ENCODE peak calls at places on chromosome 7, in five cellular contexts. One of them, this sample, is unnamed.

GRCh38 chr7:99605527-99605926 is 7.5 kb downstream of the TMEM225B start:
- DNase-seq in NCI-H774: no peak
- DNase-seq in psoas muscle: no peak
- DNase-seq in NCI-H2081: no peak
- DNase-seq in NB4: no peak
- DNase-seq in this sample: no peak

GRCh38 chr7:131249003-131249402 is 78.7 kb upstream of the MKLN1 start:
- DNase-seq in NB4: no peak
- DNase-seq in psoas muscle: peak
- DNase-seq in NCI-H2081: no peak
- DNase-seq in NCI-H774: no peak
- DNase-seq in this sample: no peak

GRCh38 chr7:22474645-22475044 is 25.3 kb downstream of the STEAP1B start:
- DNase-seq in NCI-H774: no peak
- DNase-seq in NB4: no peak
- DNase-seq in psoas muscle: no peak
- DNase-seq in NCI-H2081: no peak
- DNase-seq in this sample: no peak

GRCh38 chr7:156892086-156892800 is 740 bp downstream of the LMBR1 start:
- DNase-seq in NCI-H2081: peak
- DNase-seq in psoas muscle: peak
- DNase-seq in NB4: peak
- DNase-seq in NCI-H774: peak
- DNase-seq in this sample: no peak

GRCh38 chr7:88262562-88262961 is 42.7 kb upstream of the SRI start:
- DNase-seq in NCI-H774: no peak
- DNase-seq in NB4: no peak
- DNase-seq in NCI-H2081: no peak
- DNase-seq in psoas muscle: no peak
- DNase-seq in this sample: no peak

GRCh38 chr7:134081695-134082094 is 45.4 kb upstream of the LRGUK start:
- DNase-seq in psoas muscle: no peak
- DNase-seq in NB4: no peak
- DNase-seq in NCI-H2081: no peak
- DNase-seq in NCI-H774: no peak
- DNase-seq in this sample: no peak

GRCh38 chr7:116653646-116654045 is 18.4 kb upstream of the MET start:
- DNase-seq in psoas muscle: no peak
- DNase-seq in NB4: no peak
- DNase-seq in NCI-H2081: no peak
- DNase-seq in NCI-H774: no peak
- DNase-seq in this sample: no peak

GRCh38 chr7:44306608-44307007 is 18.8 kb downstream of the CAMK2B start:
- DNase-seq in NCI-H774: no peak
- DNase-seq in psoas muscle: peak
- DNase-seq in NCI-H2081: no peak
- DNase-seq in NB4: no peak
- DNase-seq in this sample: no peak

GRCh38 chr7:140358771-140359095 is 39.6 kb downstream of the SLC37A3 start:
- DNase-seq in NB4: no peak
- DNase-seq in psoas muscle: no peak
- DNase-seq in NCI-H774: no peak
- DNase-seq in NCI-H2081: no peak
- DNase-seq in this sample: no peak